ENCODE peak calls at places on chromosomes 2 and 18, in eight cellular contexts. One of them, this sample, is unnamed.

GRCh38 chr18:49447810-49448745 is 12.4 kb downstream of the DYM start:
- DNase-seq in stimulated activated CD4-positive, alpha-beta T cell treated with anti-CD3 and anti-CD28 coated beads, Interleukin-15, amount 100 ng/mL, for 24 hours: peak; percentile 45
- DNase-seq in T-helper 9 cell: peak; percentile 21
- DNase-seq in right lobe of liver: no peak
- DNase-seq in NCI-H1092 treated with DMSO at 0.1 percent for 48 hours: peak; percentile 21
- DNase-seq in NCI-H2171: peak; percentile 13
- DNase-seq in astrocyte: peak; percentile 10
- DNase-seq in HTR-8/SVneo: no peak
- DNase-seq in this sample: no peak

GRCh38 chr2:179814050-179814449 is 47.4 kb downstream of the ZNF385B start:
- DNase-seq in NCI-H1092 treated with DMSO at 0.1 percent for 48 hours: no peak
- DNase-seq in HTR-8/SVneo: no peak
- DNase-seq in stimulated activated CD4-positive, alpha-beta T cell treated with anti-CD3 and anti-CD28 coated beads, Interleukin-15, amount 100 ng/mL, for 24 hours: no peak
- DNase-seq in T-helper 9 cell: no peak
- DNase-seq in NCI-H2171: no peak
- DNase-seq in astrocyte: no peak
- DNase-seq in right lobe of liver: peak; percentile 47
- DNase-seq in this sample: no peak

GRCh38 chr2:120245520-120245835 is 7.2 kb upstream of the RALB start:
- DNase-seq in T-helper 9 cell: no peak
- DNase-seq in NCI-H1092 treated with DMSO at 0.1 percent for 48 hours: no peak
- DNase-seq in NCI-H2171: no peak
- DNase-seq in stimulated activated CD4-positive, alpha-beta T cell treated with anti-CD3 and anti-CD28 coated beads, Interleukin-15, amount 100 ng/mL, for 24 hours: no peak
- DNase-seq in right lobe of liver: no peak
- DNase-seq in HTR-8/SVneo: peak; percentile 88
- DNase-seq in astrocyte: no peak
- DNase-seq in this sample: no peak

GRCh38 chr2:44171018-44171417 is 2.3 kb downstream of the PPM1B start:
- DNase-seq in NCI-H1092 treated with DMSO at 0.1 percent for 48 hours: no peak
- DNase-seq in T-helper 9 cell: no peak
- DNase-seq in right lobe of liver: no peak
- DNase-seq in HTR-8/SVneo: no peak
- DNase-seq in astrocyte: peak; percentile 79
- DNase-seq in stimulated activated CD4-positive, alpha-beta T cell treated with anti-CD3 and anti-CD28 coated beads, Interleukin-15, amount 100 ng/mL, for 24 hours: no peak
- DNase-seq in NCI-H2171: no peak
- DNase-seq in this sample: no peak

GRCh38 chr18:58579561-58580047 is 49.3 kb downstream of the ALPK2 start:
- DNase-seq in T-helper 9 cell: no peak
- DNase-seq in astrocyte: peak; percentile 95
- DNase-seq in NCI-H1092 treated with DMSO at 0.1 percent for 48 hours: no peak
- DNase-seq in HTR-8/SVneo: peak; percentile 51
- DNase-seq in stimulated activated CD4-positive, alpha-beta T cell treated with anti-CD3 and anti-CD28 coated beads, Interleukin-15, amount 100 ng/mL, for 24 hours: no peak
- DNase-seq in right lobe of liver: no peak
- DNase-seq in NCI-H2171: no peak
- DNase-seq in this sample: no peak

GRCh38 chr2:238100821-238101771 is 956 bp downstream of the ESPNL start:
- DNase-seq in T-helper 9 cell: no peak
- DNase-seq in astrocyte: no peak
- DNase-seq in NCI-H2171: no peak
- DNase-seq in right lobe of liver: no peak
- DNase-seq in HTR-8/SVneo: no peak
- DNase-seq in NCI-H1092 treated with DMSO at 0.1 percent for 48 hours: no peak
- DNase-seq in stimulated activated CD4-positive, alpha-beta T cell treated with anti-CD3 and anti-CD28 coated beads, Interleukin-15, amount 100 ng/mL, for 24 hours: no peak
- DNase-seq in this sample: no peak

GRCh38 chr2:3535794-3536681 is 16.7 kb upstream of the ADI1 start:
- DNase-seq in T-helper 9 cell: no peak
- DNase-seq in NCI-H2171: no peak
- DNase-seq in NCI-H1092 treated with DMSO at 0.1 percent for 48 hours: no peak
- DNase-seq in stimulated activated CD4-positive, alpha-beta T cell treated with anti-CD3 and anti-CD28 coated beads, Interleukin-15, amount 100 ng/mL, for 24 hours: no peak
- DNase-seq in HTR-8/SVneo: peak; percentile 84
- DNase-seq in right lobe of liver: peak; percentile 72
- DNase-seq in astrocyte: peak; percentile 92
- DNase-seq in this sample: peak; percentile 47

GRCh38 chr2:26477911-26478253 is at the start of gene OTOF:
- DNase-seq in T-helper 9 cell: no peak
- DNase-seq in right lobe of liver: no peak
- DNase-seq in astrocyte: peak; percentile 63
- DNase-seq in HTR-8/SVneo: peak; percentile 67
- DNase-seq in NCI-H2171: peak; percentile 12
- DNase-seq in NCI-H1092 treated with DMSO at 0.1 percent for 48 hours: no peak
- DNase-seq in stimulated activated CD4-positive, alpha-beta T cell treated with anti-CD3 and anti-CD28 coated beads, Interleukin-15, amount 100 ng/mL, for 24 hours: no peak
- DNase-seq in this sample: no peak

GRCh38 chr2:65164379-65165023 is 34.6 kb upstream of the RAB1A start:
- DNase-seq in T-helper 9 cell: no peak
- DNase-seq in NCI-H1092 treated with DMSO at 0.1 percent for 48 hours: no peak
- DNase-seq in NCI-H2171: no peak
- DNase-seq in stimulated activated CD4-positive, alpha-beta T cell treated with anti-CD3 and anti-CD28 coated beads, Interleukin-15, amount 100 ng/mL, for 24 hours: no peak
- DNase-seq in HTR-8/SVneo: no peak
- DNase-seq in astrocyte: peak; percentile 14
- DNase-seq in right lobe of liver: no peak
- DNase-seq in this sample: no peak

GRCh38 chr18:2412261-2412660 is 159.0 kb downstream of the METTL4 start:
- DNase-seq in stimulated activated CD4-positive, alpha-beta T cell treated with anti-CD3 and anti-CD28 coated beads, Interleukin-15, amount 100 ng/mL, for 24 hours: no peak
- DNase-seq in right lobe of liver: no peak
- DNase-seq in astrocyte: no peak
- DNase-seq in HTR-8/SVneo: no peak
- DNase-seq in NCI-H1092 treated with DMSO at 0.1 percent for 48 hours: no peak
- DNase-seq in NCI-H2171: no peak
- DNase-seq in T-helper 9 cell: no peak
- DNase-seq in this sample: no peak

GRCh38 chr2:219423656-219424378 is 5.6 kb downstream of the DES start:
- DNase-seq in NCI-H2171: peak; percentile 61
- DNase-seq in right lobe of liver: no peak
- DNase-seq in stimulated activated CD4-positive, alpha-beta T cell treated with anti-CD3 and anti-CD28 coated beads, Interleukin-15, amount 100 ng/mL, for 24 hours: no peak
- DNase-seq in astrocyte: no peak
- DNase-seq in T-helper 9 cell: no peak
- DNase-seq in HTR-8/SVneo: no peak
- DNase-seq in NCI-H1092 treated with DMSO at 0.1 percent for 48 hours: no peak
- DNase-seq in this sample: no peak

GRCh38 chr2:14543284-14543683 is 89.2 kb upstream of the LRATD1 start:
- DNase-seq in HTR-8/SVneo: no peak
- DNase-seq in right lobe of liver: no peak
- DNase-seq in NCI-H1092 treated with DMSO at 0.1 percent for 48 hours: peak; percentile 57
- DNase-seq in astrocyte: peak; percentile 5
- DNase-seq in T-helper 9 cell: no peak
- DNase-seq in stimulated activated CD4-positive, alpha-beta T cell treated with anti-CD3 and anti-CD28 coated beads, Interleukin-15, amount 100 ng/mL, for 24 hours: no peak
- DNase-seq in NCI-H2171: no peak
- DNase-seq in this sample: no peak

GRCh38 chr2:52343867-52344266 is 1311.9 kb upstream of the NRXN1 start:
- DNase-seq in right lobe of liver: no peak
- DNase-seq in stimulated activated CD4-positive, alpha-beta T cell treated with anti-CD3 and anti-CD28 coated beads, Interleukin-15, amount 100 ng/mL, for 24 hours: no peak
- DNase-seq in HTR-8/SVneo: no peak
- DNase-seq in NCI-H2171: no peak
- DNase-seq in NCI-H1092 treated with DMSO at 0.1 percent for 48 hours: no peak
- DNase-seq in T-helper 9 cell: no peak
- DNase-seq in astrocyte: no peak
- DNase-seq in this sample: no peak

GRCh38 chr18:45167109-45167551 is 448.1 kb upstream of the SLC14A2 start:
- DNase-seq in stimulated activated CD4-positive, alpha-beta T cell treated with anti-CD3 and anti-CD28 coated beads, Interleukin-15, amount 100 ng/mL, for 24 hours: no peak
- DNase-seq in NCI-H1092 treated with DMSO at 0.1 percent for 48 hours: no peak
- DNase-seq in T-helper 9 cell: no peak
- DNase-seq in HTR-8/SVneo: no peak
- DNase-seq in NCI-H2171: no peak
- DNase-seq in right lobe of liver: no peak
- DNase-seq in astrocyte: peak; percentile 63
- DNase-seq in this sample: no peak

GRCh38 chr2:239894276-239894675 is 130.9 kb downstream of the NDUFA10 start:
- DNase-seq in right lobe of liver: no peak
- DNase-seq in stimulated activated CD4-positive, alpha-beta T cell treated with anti-CD3 and anti-CD28 coated beads, Interleukin-15, amount 100 ng/mL, for 24 hours: no peak
- DNase-seq in HTR-8/SVneo: no peak
- DNase-seq in T-helper 9 cell: no peak
- DNase-seq in astrocyte: no peak
- DNase-seq in NCI-H1092 treated with DMSO at 0.1 percent for 48 hours: no peak
- DNase-seq in NCI-H2171: no peak
- DNase-seq in this sample: peak; percentile 23

GRCh38 chr2:147588191-147588590 is 256.6 kb upstream of the ACVR2A start:
- DNase-seq in right lobe of liver: no peak
- DNase-seq in HTR-8/SVneo: peak; percentile 18
- DNase-seq in NCI-H2171: no peak
- DNase-seq in T-helper 9 cell: no peak
- DNase-seq in NCI-H1092 treated with DMSO at 0.1 percent for 48 hours: no peak
- DNase-seq in stimulated activated CD4-positive, alpha-beta T cell treated with anti-CD3 and anti-CD28 coated beads, Interleukin-15, amount 100 ng/mL, for 24 hours: no peak
- DNase-seq in astrocyte: peak; percentile 90
- DNase-seq in this sample: no peak

GRCh38 chr2:163081754-163082153 is 243.2 kb upstream of the KCNH7 start:
- DNase-seq in stimulated activated CD4-positive, alpha-beta T cell treated with anti-CD3 and anti-CD28 coated beads, Interleukin-15, amount 100 ng/mL, for 24 hours: no peak
- DNase-seq in right lobe of liver: no peak
- DNase-seq in HTR-8/SVneo: no peak
- DNase-seq in T-helper 9 cell: no peak
- DNase-seq in NCI-H2171: no peak
- DNase-seq in NCI-H1092 treated with DMSO at 0.1 percent for 48 hours: no peak
- DNase-seq in astrocyte: no peak
- DNase-seq in this sample: no peak

GRCh38 chr2:102187191-102188150 is 648 bp downstream of the IL1RL2 start:
- DNase-seq in HTR-8/SVneo: no peak
- DNase-seq in astrocyte: peak; percentile 37
- DNase-seq in right lobe of liver: peak; percentile 71
- DNase-seq in NCI-H2171: no peak
- DNase-seq in stimulated activated CD4-positive, alpha-beta T cell treated with anti-CD3 and anti-CD28 coated beads, Interleukin-15, amount 100 ng/mL, for 24 hours: peak; percentile 74
- DNase-seq in T-helper 9 cell: peak; percentile 17
- DNase-seq in NCI-H1092 treated with DMSO at 0.1 percent for 48 hours: no peak
- DNase-seq in this sample: peak; percentile 93

GRCh38 chr2:96810783-96811192 is 5.3 kb upstream of the CNNM3 start:
- DNase-seq in T-helper 9 cell: no peak
- DNase-seq in astrocyte: no peak
- DNase-seq in NCI-H2171: no peak
- DNase-seq in stimulated activated CD4-positive, alpha-beta T cell treated with anti-CD3 and anti-CD28 coated beads, Interleukin-15, amount 100 ng/mL, for 24 hours: no peak
- DNase-seq in NCI-H1092 treated with DMSO at 0.1 percent for 48 hours: no peak
- DNase-seq in right lobe of liver: no peak
- DNase-seq in HTR-8/SVneo: no peak
- DNase-seq in this sample: no peak

GRCh38 chr2:134271758-134272157 is 17.9 kb downstream of the MGAT5 start:
- DNase-seq in right lobe of liver: no peak
- DNase-seq in HTR-8/SVneo: no peak
- DNase-seq in stimulated activated CD4-positive, alpha-beta T cell treated with anti-CD3 and anti-CD28 coated beads, Interleukin-15, amount 100 ng/mL, for 24 hours: no peak
- DNase-seq in astrocyte: no peak
- DNase-seq in NCI-H1092 treated with DMSO at 0.1 percent for 48 hours: no peak
- DNase-seq in NCI-H2171: no peak
- DNase-seq in T-helper 9 cell: no peak
- DNase-seq in this sample: no peak

GRCh38 chr2:118806797-118807667 is 40.4 kb downstream of the EN1 start:
- DNase-seq in HTR-8/SVneo: no peak
- DNase-seq in stimulated activated CD4-positive, alpha-beta T cell treated with anti-CD3 and anti-CD28 coated beads, Interleukin-15, amount 100 ng/mL, for 24 hours: no peak
- DNase-seq in T-helper 9 cell: no peak
- DNase-seq in NCI-H1092 treated with DMSO at 0.1 percent for 48 hours: no peak
- DNase-seq in right lobe of liver: no peak
- DNase-seq in NCI-H2171: no peak
- DNase-seq in astrocyte: no peak
- DNase-seq in this sample: peak; percentile 85

GRCh38 chr18:13364721-13365205 is 146.2 kb downstream of the LDLRAD4 start:
- DNase-seq in NCI-H1092 treated with DMSO at 0.1 percent for 48 hours: no peak
- DNase-seq in NCI-H2171: no peak
- DNase-seq in stimulated activated CD4-positive, alpha-beta T cell treated with anti-CD3 and anti-CD28 coated beads, Interleukin-15, amount 100 ng/mL, for 24 hours: no peak
- DNase-seq in T-helper 9 cell: no peak
- DNase-seq in astrocyte: no peak
- DNase-seq in HTR-8/SVneo: no peak
- DNase-seq in right lobe of liver: no peak
- DNase-seq in this sample: no peak

GRCh38 chr2:195660265-195660890 is 3.4 kb downstream of the SLC39A10 start:
- DNase-seq in astrocyte: peak; percentile 45
- DNase-seq in HTR-8/SVneo: peak; percentile 35
- DNase-seq in NCI-H2171: peak; percentile 2
- DNase-seq in NCI-H1092 treated with DMSO at 0.1 percent for 48 hours: peak; percentile 30
- DNase-seq in right lobe of liver: no peak
- DNase-seq in stimulated activated CD4-positive, alpha-beta T cell treated with anti-CD3 and anti-CD28 coated beads, Interleukin-15, amount 100 ng/mL, for 24 hours: peak; percentile 82
- DNase-seq in T-helper 9 cell: peak; percentile 75
- DNase-seq in this sample: peak; percentile 81

GRCh38 chr2:25044011-25044410 is 2.1 kb downstream of the EFR3B start:
- DNase-seq in stimulated activated CD4-positive, alpha-beta T cell treated with anti-CD3 and anti-CD28 coated beads, Interleukin-15, amount 100 ng/mL, for 24 hours: no peak
- DNase-seq in NCI-H2171: no peak
- DNase-seq in NCI-H1092 treated with DMSO at 0.1 percent for 48 hours: no peak
- DNase-seq in astrocyte: no peak
- DNase-seq in right lobe of liver: no peak
- DNase-seq in HTR-8/SVneo: no peak
- DNase-seq in T-helper 9 cell: no peak
- DNase-seq in this sample: no peak

GRCh38 chr2:160372585-160372984 is 121.0 kb downstream of the RBMS1 start:
- DNase-seq in stimulated activated CD4-positive, alpha-beta T cell treated with anti-CD3 and anti-CD28 coated beads, Interleukin-15, amount 100 ng/mL, for 24 hours: no peak
- DNase-seq in T-helper 9 cell: no peak
- DNase-seq in NCI-H2171: no peak
- DNase-seq in HTR-8/SVneo: no peak
- DNase-seq in astrocyte: peak; percentile 86
- DNase-seq in NCI-H1092 treated with DMSO at 0.1 percent for 48 hours: no peak
- DNase-seq in right lobe of liver: no peak
- DNase-seq in this sample: no peak

This sample was measured in lower leg skin.